ENCODE peak calls at places on chromosomes 16 and 17, in five cellular contexts. One of them, this sample, is unnamed.

GRCh38 chr16:84594725-84595038 is 23.2 kb downstream of the COTL1 start:
- DNase-seq in CD4-positive, alpha-beta T cell: no peak
- DNase-seq in pancreas: no peak
- DNase-seq in psoas muscle: no peak
- DNase-seq in GM06990: no peak
- DNase-seq in this sample: no peak

GRCh38 chr16:10770907-10771306 is 27.3 kb downstream of the NUBP1 start:
- DNase-seq in psoas muscle: no peak
- DNase-seq in GM06990: no peak
- DNase-seq in pancreas: no peak
- DNase-seq in CD4-positive, alpha-beta T cell: no peak
- DNase-seq in this sample: no peak

GRCh38 chr16:72938426-72939164 is 109.3 kb downstream of the ZFHX3 start:
- DNase-seq in CD4-positive, alpha-beta T cell: no peak
- DNase-seq in psoas muscle: peak; percentile 88
- DNase-seq in pancreas: no peak
- DNase-seq in GM06990: no peak
- DNase-seq in this sample: no peak

GRCh38 chr16:68902376-68903345 is 59.3 kb downstream of the TANGO6 start:
- DNase-seq in CD4-positive, alpha-beta T cell: no peak
- DNase-seq in psoas muscle: no peak
- DNase-seq in GM06990: peak; percentile 5
- DNase-seq in pancreas: no peak
- DNase-seq in this sample: peak; percentile 29

GRCh38 chr16:66511615-66512500 is 38.1 kb downstream of the TK2 start:
- DNase-seq in pancreas: no peak
- DNase-seq in GM06990: no peak
- DNase-seq in psoas muscle: no peak
- DNase-seq in CD4-positive, alpha-beta T cell: no peak
- DNase-seq in this sample: no peak

GRCh38 chr17:280901-281300 is 71.7 kb downstream of the RPH3AL start:
- DNase-seq in psoas muscle: no peak
- DNase-seq in pancreas: peak; percentile 35
- DNase-seq in CD4-positive, alpha-beta T cell: no peak
- DNase-seq in GM06990: no peak
- DNase-seq in this sample: no peak

GRCh38 chr17:55158439-55158838 is 106.3 kb upstream of the HLF start:
- DNase-seq in pancreas: no peak
- DNase-seq in CD4-positive, alpha-beta T cell: no peak
- DNase-seq in psoas muscle: no peak
- DNase-seq in GM06990: no peak
- DNase-seq in this sample: no peak

GRCh38 chr17:64739316-64740058 is 77.4 kb upstream of the SMURF2 start:
- DNase-seq in CD4-positive, alpha-beta T cell: no peak
- DNase-seq in pancreas: no peak
- DNase-seq in GM06990: no peak
- DNase-seq in psoas muscle: peak; percentile 23
- DNase-seq in this sample: no peak

GRCh38 chr16:26765087-26765486 is 301.6 kb upstream of the C16orf82 start:
- DNase-seq in pancreas: no peak
- DNase-seq in psoas muscle: no peak
- DNase-seq in GM06990: no peak
- DNase-seq in CD4-positive, alpha-beta T cell: no peak
- DNase-seq in this sample: no peak

GRCh38 chr16:81697321-81697885 is 81.7 kb upstream of the PLCG2 start:
- DNase-seq in GM06990: no peak
- DNase-seq in CD4-positive, alpha-beta T cell: peak; percentile 51
- DNase-seq in pancreas: peak; percentile 86
- DNase-seq in psoas muscle: peak; percentile 38
- DNase-seq in this sample: peak; percentile 73

GRCh38 chr17:4897198-4897657 is 2.1 kb upstream of the C17orf107 start:
- DNase-seq in pancreas: no peak
- DNase-seq in psoas muscle: no peak
- DNase-seq in GM06990: no peak
- DNase-seq in CD4-positive, alpha-beta T cell: no peak
- DNase-seq in this sample: no peak

GRCh38 chr17:37766951-37767350 is 22.1 kb upstream of the HNF1B start:
- DNase-seq in pancreas: no peak
- DNase-seq in CD4-positive, alpha-beta T cell: no peak
- DNase-seq in psoas muscle: no peak
- DNase-seq in GM06990: no peak
- DNase-seq in this sample: no peak

GRCh38 chr16:71484006-71484893 is 4.9 kb downstream of the ZNF19 start:
- DNase-seq in psoas muscle: peak; percentile 83
- DNase-seq in GM06990: peak; percentile 87
- DNase-seq in CD4-positive, alpha-beta T cell: peak; percentile 66
- DNase-seq in pancreas: peak; percentile 87
- DNase-seq in this sample: peak; percentile 84

GRCh38 chr17:7010523-7010922 is 1.9 kb upstream of the RNASEK start:
- DNase-seq in pancreas: no peak
- DNase-seq in GM06990: no peak
- DNase-seq in CD4-positive, alpha-beta T cell: no peak
- DNase-seq in psoas muscle: no peak
- DNase-seq in this sample: no peak

GRCh38 chr16:56041556-56042140 is 149.6 kb upstream of the GNAO1 start:
- DNase-seq in psoas muscle: no peak
- DNase-seq in GM06990: peak; percentile 6
- DNase-seq in pancreas: peak; percentile 37
- DNase-seq in CD4-positive, alpha-beta T cell: peak; percentile 1
- DNase-seq in this sample: peak; percentile 33

GRCh38 chr16:72739577-72739976 is 308.4 kb downstream of the ZFHX3 start:
- DNase-seq in GM06990: no peak
- DNase-seq in CD4-positive, alpha-beta T cell: no peak
- DNase-seq in pancreas: no peak
- DNase-seq in psoas muscle: no peak
- DNase-seq in this sample: no peak

DNA sequence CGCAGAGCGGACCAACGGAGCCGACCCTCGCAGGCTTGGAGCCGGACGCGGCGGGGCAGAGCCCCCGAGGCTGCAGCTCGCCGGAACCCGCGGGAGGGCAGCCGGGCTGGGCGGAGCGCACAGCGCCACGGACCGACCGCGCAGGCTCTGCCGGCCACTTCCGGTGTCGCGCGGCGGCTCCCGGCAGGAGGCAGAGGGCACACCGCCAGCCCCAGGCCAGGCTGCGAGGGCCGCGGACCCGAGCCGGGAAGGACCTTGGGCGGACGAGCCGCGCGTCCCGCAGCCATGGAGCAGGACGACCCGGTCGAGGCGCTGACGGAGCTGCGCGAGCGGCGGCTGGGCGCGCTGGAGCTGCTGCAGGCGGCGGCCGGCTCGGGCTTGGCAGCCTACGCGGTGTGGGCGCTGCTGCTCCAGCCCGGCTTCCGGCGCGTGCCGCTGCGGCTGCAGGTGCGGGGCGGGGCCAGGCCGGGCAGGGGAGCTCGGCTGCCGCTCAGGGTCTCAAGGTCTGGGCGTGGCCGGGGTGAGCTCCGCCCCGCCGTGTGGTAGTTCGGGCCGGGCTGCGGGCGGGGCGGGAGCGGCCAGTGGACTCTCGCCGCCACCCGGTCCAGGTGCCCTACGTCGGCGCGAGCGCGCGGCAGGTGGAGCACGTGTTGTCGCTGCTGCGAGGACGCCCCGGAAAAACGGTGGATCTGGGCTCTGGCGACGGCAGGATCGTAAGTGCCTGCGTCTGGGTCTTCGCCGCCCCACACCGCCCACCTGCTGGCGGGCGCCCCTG is at the start of gene ANTKMT:
- DNase-seq in CD4-positive, alpha-beta T cell: peak; percentile 55
- DNase-seq in GM06990: peak; percentile 94
- DNase-seq in psoas muscle: peak; percentile 84
- DNase-seq in pancreas: peak; percentile 94
- DNase-seq in this sample: peak; percentile 91
- TF ChIP-seq CTCF in CD4-positive, alpha-beta T cell: no peak
- TF ChIP-seq CTCF in GM06990: no peak
- TF ChIP-seq CTCF in psoas muscle: no peak
- TF ChIP-seq CTCF in pancreas: peak; percentile 7
- TF ChIP-seq CTCF in this sample: no peak

GRCh38 chr16:30722443-30722842 is 23.5 kb downstream of the SRCAP start:
- DNase-seq in GM06990: no peak
- DNase-seq in psoas muscle: no peak
- DNase-seq in CD4-positive, alpha-beta T cell: no peak
- DNase-seq in pancreas: peak; percentile 43
- DNase-seq in this sample: no peak
- TF ChIP-seq CTCF in GM06990: no peak
- TF ChIP-seq CTCF in psoas muscle: no peak
- TF ChIP-seq CTCF in CD4-positive, alpha-beta T cell: no peak
- TF ChIP-seq CTCF in pancreas: no peak
- TF ChIP-seq CTCF in this sample: peak; percentile 32

GRCh38 chr16:63720848-63721247 is 1401.0 kb downstream of the CDH11 start:
- DNase-seq in psoas muscle: no peak
- DNase-seq in CD4-positive, alpha-beta T cell: no peak
- DNase-seq in pancreas: no peak
- DNase-seq in GM06990: no peak
- DNase-seq in this sample: no peak
- TF ChIP-seq CTCF in psoas muscle: no peak
- TF ChIP-seq CTCF in CD4-positive, alpha-beta T cell: no peak
- TF ChIP-seq CTCF in pancreas: no peak
- TF ChIP-seq CTCF in GM06990: no peak
- TF ChIP-seq CTCF in this sample: no peak

DNA sequence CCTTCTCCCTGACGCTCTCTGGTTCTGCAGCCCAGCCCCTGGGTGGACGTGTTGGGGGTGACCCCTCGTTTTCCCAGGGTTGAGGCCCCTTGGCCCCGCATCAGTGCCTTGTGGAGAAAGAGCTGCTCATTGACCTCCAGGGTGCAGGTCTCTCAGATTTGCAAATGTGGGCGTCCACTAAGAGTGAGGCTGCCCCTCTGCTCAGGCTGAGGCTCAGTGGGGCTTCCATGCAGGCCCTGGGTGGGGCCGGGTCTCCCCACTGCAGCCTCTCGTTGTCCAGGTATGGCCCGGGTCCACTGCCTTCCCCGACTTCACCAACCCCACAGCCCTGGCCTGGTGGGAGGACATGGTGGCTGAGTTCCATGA is 9.0 kb downstream of the GAA start:
- DNase-seq in pancreas: peak; percentile 55
- DNase-seq in CD4-positive, alpha-beta T cell: no peak
- DNase-seq in psoas muscle: no peak
- DNase-seq in GM06990: no peak
- DNase-seq in this sample: no peak
- TF ChIP-seq CTCF in pancreas: no peak
- TF ChIP-seq CTCF in CD4-positive, alpha-beta T cell: no peak
- TF ChIP-seq CTCF in psoas muscle: no peak
- TF ChIP-seq CTCF in GM06990: no peak
- TF ChIP-seq CTCF in this sample: no peak

This sample was measured in GM10248.